ENCODE peak calls at places on chromosomes 1 and 21, in six cellular contexts. One of them, this sample, is unnamed.

GRCh38 chr1:234958702-234959649 is 169.7 kb downstream of the TOMM20 start:
- DNase-seq in ovary: no peak
- DNase-seq in tibial artery: no peak
- DNase-seq in stomach: no peak
- DNase-seq in transverse colon: no peak
- DNase-seq in lower lobe of right lung: no peak
- DNase-seq in this sample: no peak

GRCh38 chr1:27297903-27298302 is 24.1 kb upstream of the TMEM222 start:
- DNase-seq in ovary: no peak
- DNase-seq in lower lobe of right lung: no peak
- DNase-seq in stomach: no peak
- DNase-seq in tibial artery: peak
- DNase-seq in transverse colon: no peak
- DNase-seq in this sample: no peak

GRCh38 chr1:167905182-167905581 is 8.8 kb downstream of the ADCY10 start:
- DNase-seq in ovary: no peak
- DNase-seq in tibial artery: no peak
- DNase-seq in transverse colon: no peak
- DNase-seq in lower lobe of right lung: no peak
- DNase-seq in stomach: no peak
- DNase-seq in this sample: no peak

GRCh38 chr1:109838838-109839240 is 71.8 kb upstream of the CSF1 start:
- DNase-seq in lower lobe of right lung: no peak
- DNase-seq in ovary: no peak
- DNase-seq in stomach: no peak
- DNase-seq in tibial artery: no peak
- DNase-seq in transverse colon: no peak
- DNase-seq in this sample: no peak

GRCh38 chr1:197065549-197065948 is 1.5 kb downstream of the F13B start:
- DNase-seq in lower lobe of right lung: no peak
- DNase-seq in transverse colon: no peak
- DNase-seq in stomach: no peak
- DNase-seq in tibial artery: no peak
- DNase-seq in ovary: no peak
- DNase-seq in this sample: no peak

GRCh38 chr1:220755316-220755715 is 7.2 kb downstream of the MTARC2 start:
- DNase-seq in tibial artery: no peak
- DNase-seq in lower lobe of right lung: peak
- DNase-seq in ovary: no peak
- DNase-seq in stomach: no peak
- DNase-seq in transverse colon: no peak
- DNase-seq in this sample: no peak

GRCh38 chr1:200654660-200655059 is 15.0 kb downstream of the DDX59 start:
- DNase-seq in transverse colon: no peak
- DNase-seq in stomach: no peak
- DNase-seq in tibial artery: no peak
- DNase-seq in ovary: no peak
- DNase-seq in lower lobe of right lung: no peak
- DNase-seq in this sample: no peak

GRCh38 chr1:67590329-67590728 is 94.7 kb upstream of the GADD45A start:
- DNase-seq in ovary: peak
- DNase-seq in lower lobe of right lung: no peak
- DNase-seq in transverse colon: peak
- DNase-seq in tibial artery: peak
- DNase-seq in stomach: no peak
- DNase-seq in this sample: no peak

GRCh38 chr1:118317836-118318614 is 133.0 kb upstream of the SPAG17 start:
- DNase-seq in ovary: no peak
- DNase-seq in lower lobe of right lung: no peak
- DNase-seq in tibial artery: no peak
- DNase-seq in transverse colon: no peak
- DNase-seq in stomach: no peak
- DNase-seq in this sample: no peak

GRCh38 chr1:147771216-147772125 is 11.1 kb upstream of the GJA5 start:
- DNase-seq in ovary: no peak
- DNase-seq in stomach: no peak
- DNase-seq in lower lobe of right lung: no peak
- DNase-seq in transverse colon: no peak
- DNase-seq in tibial artery: peak
- DNase-seq in this sample: peak

GRCh38 chr1:229848762-229849677 is 218.0 kb upstream of the GALNT2 start:
- DNase-seq in tibial artery: no peak
- DNase-seq in ovary: no peak
- DNase-seq in stomach: no peak
- DNase-seq in lower lobe of right lung: no peak
- DNase-seq in transverse colon: no peak
- DNase-seq in this sample: no peak

GRCh38 chr1:62433861-62434611 is 2.8 kb upstream of the USP1 start:
- DNase-seq in tibial artery: no peak
- DNase-seq in stomach: no peak
- DNase-seq in lower lobe of right lung: no peak
- DNase-seq in transverse colon: no peak
- DNase-seq in ovary: no peak
- DNase-seq in this sample: no peak
- TF ChIP-seq CTCF in tibial artery: no peak
- TF ChIP-seq CTCF in stomach: no peak
- TF ChIP-seq CTCF in lower lobe of right lung: no peak
- TF ChIP-seq CTCF in transverse colon: no peak
- TF ChIP-seq CTCF in ovary: no peak
- TF ChIP-seq CTCF in this sample: no peak

GRCh38 chr1:24688033-24688432 is 44.9 kb downstream of the SRRM1 start:
- DNase-seq in ovary: no peak
- DNase-seq in transverse colon: no peak
- DNase-seq in tibial artery: peak
- DNase-seq in lower lobe of right lung: no peak
- DNase-seq in stomach: no peak
- DNase-seq in this sample: no peak

GRCh38 chr1:24688621-24689195 is 45.6 kb downstream of the SRRM1 start:
- DNase-seq in lower lobe of right lung: peak
- DNase-seq in tibial artery: peak
- DNase-seq in ovary: peak
- DNase-seq in transverse colon: peak
- DNase-seq in stomach: peak
- DNase-seq in this sample: peak

GRCh38 chr1:24679725-24680124 is 36.6 kb downstream of the SRRM1 start:
- DNase-seq in lower lobe of right lung: no peak
- DNase-seq in ovary: no peak
- DNase-seq in stomach: no peak
- DNase-seq in transverse colon: no peak
- DNase-seq in tibial artery: no peak
- DNase-seq in this sample: no peak

GRCh38 chr1:24683713-24684162 is 40.6 kb downstream of the SRRM1 start:
- DNase-seq in ovary: no peak
- DNase-seq in lower lobe of right lung: no peak
- DNase-seq in tibial artery: no peak
- DNase-seq in transverse colon: no peak
- DNase-seq in stomach: no peak
- DNase-seq in this sample: no peak
- H3K27ac ChIP-seq in ovary: no peak
- H3K27ac ChIP-seq in lower lobe of right lung: no peak
- H3K27ac ChIP-seq in tibial artery: no peak
- H3K27ac ChIP-seq in transverse colon: no peak
- H3K27ac ChIP-seq in stomach: peak
- H3K27ac ChIP-seq in this sample: no peak

GRCh38 chr1:69700770-69701169 is 133.0 kb downstream of the LRRC7 start:
- DNase-seq in lower lobe of right lung: no peak
- DNase-seq in tibial artery: no peak
- DNase-seq in ovary: no peak
- DNase-seq in transverse colon: no peak
- DNase-seq in stomach: no peak
- DNase-seq in this sample: no peak
- TF ChIP-seq CTCF in lower lobe of right lung: no peak
- TF ChIP-seq CTCF in tibial artery: no peak
- TF ChIP-seq CTCF in ovary: no peak
- TF ChIP-seq CTCF in transverse colon: no peak
- TF ChIP-seq CTCF in stomach: no peak
- TF ChIP-seq CTCF in this sample: no peak

GRCh38 chr1:201754353-201754752 is 74.6 kb upstream of the IPO9 start:
- DNase-seq in transverse colon: no peak
- DNase-seq in stomach: no peak
- DNase-seq in lower lobe of right lung: no peak
- DNase-seq in tibial artery: no peak
- DNase-seq in ovary: no peak
- DNase-seq in this sample: no peak

GRCh38 chr1:201750934-201751333 is 78.0 kb upstream of the IPO9 start:
- DNase-seq in transverse colon: no peak
- DNase-seq in ovary: no peak
- DNase-seq in lower lobe of right lung: no peak
- DNase-seq in stomach: no peak
- DNase-seq in tibial artery: no peak
- DNase-seq in this sample: no peak

GRCh38 chr1:201753492-201753891 is 75.5 kb upstream of the IPO9 start:
- DNase-seq in lower lobe of right lung: no peak
- DNase-seq in ovary: no peak
- DNase-seq in tibial artery: no peak
- DNase-seq in stomach: no peak
- DNase-seq in transverse colon: no peak
- DNase-seq in this sample: no peak

GRCh38 chr1:201751872-201752271 is 77.1 kb upstream of the IPO9 start:
- DNase-seq in transverse colon: no peak
- DNase-seq in lower lobe of right lung: no peak
- DNase-seq in ovary: no peak
- DNase-seq in stomach: no peak
- DNase-seq in tibial artery: no peak
- DNase-seq in this sample: no peak

GRCh38 chr1:201752333-201752732 is 76.6 kb upstream of the IPO9 start:
- DNase-seq in ovary: no peak
- DNase-seq in lower lobe of right lung: no peak
- DNase-seq in stomach: no peak
- DNase-seq in transverse colon: no peak
- DNase-seq in tibial artery: no peak
- DNase-seq in this sample: no peak
- H3K27ac ChIP-seq in ovary: no peak
- H3K27ac ChIP-seq in lower lobe of right lung: no peak
- H3K27ac ChIP-seq in stomach: no peak
- H3K27ac ChIP-seq in transverse colon: no peak
- H3K27ac ChIP-seq in tibial artery: peak
- H3K27ac ChIP-seq in this sample: no peak

GRCh38 chr1:3732747-3733602 is 19.3 kb upstream of the CCDC27 start:
- DNase-seq in tibial artery: no peak
- DNase-seq in lower lobe of right lung: no peak
- DNase-seq in ovary: no peak
- DNase-seq in transverse colon: no peak
- DNase-seq in stomach: no peak
- DNase-seq in this sample: no peak
- TF ChIP-seq CTCF in tibial artery: no peak
- TF ChIP-seq CTCF in lower lobe of right lung: no peak
- TF ChIP-seq CTCF in ovary: no peak
- TF ChIP-seq CTCF in transverse colon: no peak
- TF ChIP-seq CTCF in stomach: no peak
- TF ChIP-seq CTCF in this sample: no peak

GRCh38 chr21:35232545-35233176 is 183.6 kb upstream of the RUNX1 start:
- DNase-seq in transverse colon: no peak
- DNase-seq in tibial artery: no peak
- DNase-seq in ovary: peak
- DNase-seq in lower lobe of right lung: no peak
- DNase-seq in stomach: peak
- DNase-seq in this sample: peak
- H3K27ac ChIP-seq in transverse colon: no peak
- H3K27ac ChIP-seq in tibial artery: no peak
- H3K27ac ChIP-seq in ovary: no peak
- H3K27ac ChIP-seq in lower lobe of right lung: no peak
- H3K27ac ChIP-seq in stomach: no peak
- H3K27ac ChIP-seq in this sample: peak

This sample was measured in psoas muscle.